ENCODE peak calls at places on chromosomes 2 and 18, in six cellular contexts. E is activated CD8-positive, alpha-beta memory T cell treated with anti-CD3 and anti-CD28 coated beads for 48 hours; C is astrocyte of the cerebellum; A is kidney; M is tibial nerve; T is GM23338. J is an unnamed sample.

GRCh38 chr2:7497223-7497622 is 580.0 kb downstream of the RNF144A start:
- DNase-seq in T (peak), C (no peak), M (no peak), A (no peak), E (no peak), J (no peak)

GRCh38 chr2:241773511-241774418 is 2.9 kb upstream of the GAL3ST2 start:
- DNase-seq in M (no peak), T (no peak), E (no peak), A (no peak), C (no peak), J (peak)

GRCh38 chr2:49189512-49190225 is 35.4 kb upstream of the FSHR start:
- DNase-seq in M (no peak), T (no peak), A (no peak), E (no peak), C (no peak), J (no peak)

GRCh38 chr18:74682998-74683311 is 85.3 kb downstream of the ZNF407 start:
- DNase-seq in C (peak), T (no peak), M (no peak), A (no peak), E (no peak), J (peak)

GRCh38 chr18:6113650-6114049 is 218.3 kb upstream of the TMEM200C start:
- DNase-seq in T (no peak), A (no peak), C (no peak), M (no peak), E (no peak), J (no peak)

GRCh38 chr2:31020713-31021112 is 117.5 kb downstream of the GALNT14 start:
- DNase-seq in C (no peak), A (no peak), M (no peak), E (no peak), T (no peak), J (peak)

GRCh38 chr2:86017901-86018896 is 87.5 kb downstream of the POLR1A start:
- DNase-seq in M (no peak), T (no peak), E (no peak), C (no peak), A (peak), J (no peak)

GRCh38 chr2:107025869-107026380 is 140.0 kb upstream of the ST6GAL2 start:
- DNase-seq in C (no peak), E (no peak), A (no peak), T (no peak), M (no peak), J (no peak)

GRCh38 chr2:113132622-113133021 is 5.2 kb downstream of the IL1RN start:
- DNase-seq in A (peak), E (no peak), C (no peak), M (no peak), T (no peak), J (no peak)

GRCh38 chr2:222969491-222969890 is 82.5 kb upstream of the KCNE4 start:
- DNase-seq in T (no peak), C (peak), E (no peak), M (no peak), A (no peak), J (no peak)

GRCh38 chr2:222900354-222900753 is 39.5 kb downstream of the ACSL3 start:
- DNase-seq in A (no peak), E (no peak), C (no peak), M (no peak), T (no peak), J (no peak)

GRCh38 chr2:88055049-88055435 is 541 bp downstream of the KRCC1 start:
- DNase-seq in M (peak), T (peak), A (no peak), C (no peak), E (no peak), J (peak)

GRCh38 chr2:16257001-16257724 is 316.8 kb downstream of the MYCN start:
- DNase-seq in C (no peak), T (no peak), A (no peak), E (no peak), M (no peak), J (no peak)

GRCh38 chr2:217943379-217944321 is 59.1 kb downstream of the TNS1 start:
- DNase-seq in A (peak), T (peak), M (peak), E (no peak), C (no peak), J (peak)

GRCh38 chr2:80858955-80859354 is 554.4 kb upstream of the LRRTM1 start:
- DNase-seq in C (no peak), A (no peak), E (no peak), T (no peak), M (no peak), J (no peak)

GRCh38 chr2:23127465-23127864 is 257.5 kb upstream of the KLHL29 start:
- DNase-seq in M (no peak), A (no peak), E (no peak), T (no peak), C (no peak), J (no peak)

GRCh38 chr18:47679864-47680263 is 250.6 kb downstream of the SMAD2 start:
- DNase-seq in A (no peak), M (no peak), E (no peak), C (no peak), T (no peak), J (no peak)

J was measured in SK-N-SH.